ENCODE peak calls at places on chromosome 22, in seven cellular contexts. V, L, N, C, J, X and Y are unnamed samples.

GRCh38 chr22:36220457-36220921 is 18.8 kb downstream of the APOL2 start:
- DNase-seq in V (no peak), L (peak; percentile 31), N (no peak), C (peak; percentile 47), J (no peak), X (no peak), Y (peak; percentile 48)

GRCh38 chr22:50027639-50028537 is 15.3 kb upstream of the IL17REL start:
- DNase-seq in V (peak; percentile 65), L (no peak), N (no peak), C (no peak), J (no peak), X (no peak), Y (no peak)

GRCh38 chr22:36594569-36594968 is 65.6 kb upstream of the EIF3D start:
- DNase-seq in V (no peak), L (no peak), N (no peak), C (no peak), J (no peak), X (no peak), Y (no peak)

GRCh38 chr22:43666511-43666910 is 145.6 kb downstream of the EFCAB6 start:
- DNase-seq in V (no peak), L (no peak), N (no peak), C (no peak), J (no peak), X (no peak), Y (no peak)

GRCh38 chr22:21697021-21697771 is 31.4 kb downstream of the PPIL2 start:
- DNase-seq in V (no peak), L (no peak), N (no peak), C (no peak), J (peak; percentile 66), X (no peak), Y (no peak)

GRCh38 chr22:29146101-29146560 is 59.6 kb upstream of the EMID1 start:
- DNase-seq in V (no peak), L (no peak), N (no peak), C (no peak), J (no peak), X (no peak), Y (no peak)

GRCh38 chr22:41915035-41915782 is at the start of gene SHISA8:
- DNase-seq in V (peak; percentile 32), L (peak; percentile 79), N (peak; percentile 42), C (peak; percentile 49), J (no peak), X (no peak), Y (peak; percentile 73)

GRCh38 chr22:49514656-49515055 is 313.0 kb downstream of the BRD1 start:
- DNase-seq in V (no peak), L (peak; percentile 80), N (no peak), C (no peak), J (no peak), X (peak; percentile 44), Y (no peak)

GRCh38 chr22:29224121-29224858 is 18.6 kb downstream of the EMID1 start:
- DNase-seq in V (no peak), L (no peak), N (no peak), C (no peak), J (no peak), X (no peak), Y (peak; percentile 41)

GRCh38 chr22:46942816-46943783 is 180.7 kb downstream of the TBC1D22A start:
- DNase-seq in V (no peak), L (no peak), N (no peak), C (no peak), J (no peak), X (no peak), Y (no peak)

GRCh38 chr22:35900483-35901168 is 128.0 kb downstream of the RBFOX2 start:
- DNase-seq in V (peak; percentile 95), L (no peak), N (no peak), C (peak; percentile 78), J (no peak), X (no peak), Y (peak; percentile 37)

GRCh38 chr22:50730941-50731661 is 6.9 kb upstream of the ACR start:
- DNase-seq in V (no peak), L (no peak), N (no peak), C (peak; percentile 18), J (no peak), X (no peak), Y (peak; percentile 61)

GRCh38 chr22:31344369-31345330 is 1.5 kb downstream of the PATZ1 start:
- DNase-seq in V (no peak), L (peak; percentile 9), N (no peak), C (no peak), J (no peak), X (peak; percentile 18), Y (peak; percentile 25)

DNA sequence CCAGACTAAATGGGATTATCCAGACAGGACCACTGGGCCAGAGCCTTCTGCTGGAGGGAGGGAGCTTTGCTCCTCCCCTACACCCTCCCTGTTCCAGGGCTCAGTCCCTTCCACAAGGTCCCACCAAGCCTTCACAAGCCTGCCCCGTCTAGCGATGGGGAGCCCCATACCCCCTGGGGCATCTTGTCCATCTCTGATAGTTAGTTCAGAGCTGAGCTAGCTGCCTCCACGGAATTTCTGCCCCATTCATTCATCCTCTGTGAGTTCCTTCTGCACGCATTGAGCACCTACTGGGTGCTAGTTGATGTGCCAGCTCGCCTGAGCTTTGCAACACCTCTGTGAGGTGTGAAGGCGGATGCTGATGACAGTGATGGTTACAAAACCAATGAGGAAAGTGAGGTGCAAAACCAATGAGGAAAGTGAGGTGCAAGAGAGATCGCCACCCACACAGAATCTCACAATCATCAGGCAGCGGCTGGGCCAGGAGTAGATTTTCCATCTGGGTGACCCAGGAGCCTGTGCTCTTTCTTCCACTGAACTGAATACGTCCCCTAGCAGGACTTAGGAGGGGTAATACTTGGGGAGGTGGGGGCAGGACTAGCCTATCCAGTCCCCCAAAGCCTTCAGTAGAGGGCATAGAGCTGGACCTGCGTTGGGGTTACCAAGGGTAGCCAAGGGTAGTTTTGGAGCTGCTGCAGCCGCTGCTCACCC is 21.5 kb upstream of the CBX7 start:
- DNase-seq in V (no peak), L (no peak), N (no peak), C (peak; percentile 52), J (no peak), X (no peak), Y (no peak)
- H3K4me2 ChIP-seq in V (peak overlapping the region; percentile 50), L (peak overlapping the region; percentile 53), N (no peak overlapping the region), C (no peak overlapping the region), J (no peak overlapping the region), X (no peak overlapping the region), Y (peak overlapping the region; percentile 50)

DNA sequence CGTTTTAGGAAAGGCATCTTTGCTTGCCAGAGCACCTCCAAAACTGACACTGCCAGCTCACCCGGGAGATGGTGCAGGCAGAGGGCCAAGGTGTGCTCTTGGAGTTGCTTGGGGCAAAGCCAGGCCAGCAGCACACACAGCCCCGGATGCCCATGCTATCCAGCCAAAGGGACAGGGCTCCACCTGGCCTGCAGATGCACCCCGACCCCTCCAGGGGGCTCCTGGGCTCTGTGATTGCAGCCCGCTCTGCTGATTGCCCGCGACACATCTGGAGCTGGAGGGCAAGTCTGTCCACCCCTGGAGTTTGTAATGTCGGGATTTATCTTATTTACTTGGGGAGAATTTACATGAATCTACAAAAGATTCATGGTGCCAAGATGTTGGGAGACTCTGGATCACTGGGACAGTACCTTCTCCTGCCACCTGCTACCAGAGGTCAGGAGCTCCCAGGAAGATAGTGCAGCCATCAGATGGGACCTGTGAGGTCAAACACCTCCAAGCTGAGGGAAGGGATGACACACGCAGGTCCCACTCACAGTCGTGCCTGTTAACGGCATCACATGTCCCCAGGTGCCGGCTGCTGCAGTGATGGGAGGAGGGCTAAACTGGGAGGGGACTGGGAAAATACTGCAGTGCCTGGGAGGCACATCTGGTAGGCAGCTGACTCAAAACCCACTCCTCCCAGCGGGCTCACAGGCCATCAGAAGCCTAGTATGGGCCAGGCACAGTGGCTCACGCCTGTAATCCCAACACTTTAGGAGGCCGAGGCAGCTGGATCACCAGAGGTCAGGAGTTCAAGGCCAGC is 17.2 kb downstream of the CBX7 start:
- DNase-seq in V (peak; percentile 39), L (peak; percentile 87), N (no peak), C (peak; percentile 79), J (peak; percentile 70), X (no peak), Y (peak; percentile 91)
- H3K4me2 ChIP-seq in V (no peak overlapping the region), L (no peak overlapping the region), N (no peak overlapping the region), C (no peak overlapping the region), J (no peak overlapping the region), X (no peak overlapping the region), Y (no peak overlapping the region)

GRCh38 chr22:45783690-45784089 is 112.1 kb downstream of the ATXN10 start:
- DNase-seq in V (no peak), L (no peak), N (no peak), C (no peak), J (no peak), X (no peak), Y (no peak)

GRCh38 chr22:45785458-45785857 is 113.8 kb downstream of the ATXN10 start:
- DNase-seq in V (peak; percentile 64), L (no peak), N (peak; percentile 40), C (no peak), J (no peak), X (no peak), Y (no peak)

GRCh38 chr22:45781941-45782340 is 110.3 kb downstream of the ATXN10 start:
- DNase-seq in V (peak; percentile 30), L (no peak), N (no peak), C (no peak), J (no peak), X (no peak), Y (no peak)

GRCh38 chr22:45783021-45783420 is 111.4 kb downstream of the ATXN10 start:
- DNase-seq in V (no peak), L (no peak), N (no peak), C (no peak), J (no peak), X (no peak), Y (no peak)

DNA sequence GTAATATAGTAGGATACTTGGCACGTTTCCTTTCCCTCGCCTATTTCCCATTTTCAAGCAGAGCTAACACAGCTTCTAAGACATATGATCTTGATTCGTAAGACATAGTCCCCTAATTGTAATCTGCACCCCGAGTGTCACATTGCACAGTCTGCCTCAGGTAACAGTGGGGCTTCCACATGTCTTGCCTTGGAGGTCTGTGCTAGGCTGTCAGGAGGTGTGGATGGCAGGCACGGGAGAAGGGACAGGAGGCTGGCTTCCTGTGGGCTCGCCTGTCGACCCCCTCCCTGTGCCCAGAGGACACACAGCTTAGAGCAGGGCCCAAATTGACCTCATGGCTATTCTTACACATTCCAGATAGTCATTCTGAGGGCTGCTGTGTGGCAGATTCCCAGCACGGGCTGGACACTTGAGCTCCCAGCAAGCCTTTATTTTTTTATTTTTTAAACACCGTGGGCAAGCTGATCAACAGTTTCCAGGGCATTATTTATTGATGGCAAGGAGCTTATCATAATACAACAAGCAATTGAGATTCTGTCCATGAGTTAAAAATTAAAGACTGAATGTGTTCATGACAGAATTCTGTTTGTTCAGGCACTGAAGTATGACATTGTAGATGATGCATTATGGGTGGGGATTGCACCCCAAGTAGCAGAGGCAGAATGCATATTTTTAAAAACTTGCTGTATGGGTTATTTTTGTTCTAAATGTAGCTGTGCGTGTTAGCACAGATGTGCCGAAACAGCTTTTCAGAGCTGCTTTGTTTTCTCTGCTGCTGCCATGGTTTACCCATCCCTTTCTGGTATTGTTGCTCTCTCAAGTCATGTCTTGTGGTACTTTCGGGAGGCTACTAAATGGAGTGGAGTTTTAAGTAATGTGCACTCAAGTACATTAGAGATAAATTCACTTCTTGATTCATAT is 113.0 kb downstream of the ATXN10 start:
- DNase-seq in V (no peak), L (peak; percentile 29), N (peak; percentile 74), C (peak; percentile 25), J (no peak), X (no peak), Y (no peak)
- H3K4me2 ChIP-seq in V (no peak overlapping the region), L (no peak overlapping the region), N (peak overlapping the region; percentile 54), C (no peak overlapping the region), J (no peak overlapping the region), X (no peak overlapping the region), Y (no peak overlapping the region)

DNA sequence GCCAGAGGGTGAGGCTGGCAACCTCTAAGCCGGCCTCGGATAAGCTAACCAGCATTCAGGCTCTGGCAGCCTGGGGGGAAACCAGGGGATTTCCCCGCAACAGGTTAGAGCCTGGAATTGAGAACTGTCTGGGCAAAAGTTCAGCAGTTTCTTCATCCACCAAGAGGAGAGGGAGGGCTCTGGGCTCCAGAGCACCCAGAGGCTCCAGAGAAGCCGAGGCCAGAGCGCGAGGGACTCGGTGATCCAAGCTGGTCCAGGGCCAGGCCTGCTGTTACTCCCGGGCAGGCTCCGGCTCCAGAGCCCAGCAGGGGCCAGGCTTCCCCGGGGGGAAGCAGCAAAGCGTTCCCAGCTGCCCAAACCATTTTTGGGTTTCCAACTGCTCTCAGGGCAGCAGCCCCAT is 13.3 kb upstream of the SH3BP1 start:
- DNase-seq in V (no peak), L (no peak), N (no peak), C (no peak), J (no peak), X (no peak), Y (no peak)
- H3K4me2 ChIP-seq in V (no peak overlapping the region), L (no peak overlapping the region), N (no peak overlapping the region), C (no peak overlapping the region), J (no peak overlapping the region), X (no peak overlapping the region), Y (no peak overlapping the region)